ENCODE peak calls at places on chromosomes 13 and 19, in four cellular contexts. R is stimulated activated CD4-positive, alpha-beta T cell treated with anti-CD3 and anti-CD28 coated beads, Interleukin-1b, Interleukin-23, amount 100 ng/mL, for 1 hour; Z is NAMALWA; E is IMR-90. L is an unnamed sample.
A peak's percentile ranks its signal among the peaks of the same experiment; 100 is the strongest.

GRCh38 chr13:67438465-67438864 is 208.3 kb upstream of the PCDH9 start:
- DNase-seq in R (no peak), Z (no peak), E (no peak), L (no peak)

GRCh38 chr19:41886761-41887710 is 4.1 kb downstream of the ARHGEF1 start:
- DNase-seq in R (peak; percentile 34), Z (peak; percentile 69), E (no peak), L (peak; percentile 21)

GRCh38 chr13:22060187-22060586 is 389.3 kb downstream of the FGF9 start:
- DNase-seq in R (no peak), Z (no peak), E (no peak), L (no peak)

GRCh38 chr13:26585136-26585535 is 27.7 kb downstream of the WASF3 start:
- DNase-seq in R (no peak), Z (no peak), E (peak; percentile 73), L (no peak)

GRCh38 chr19:17118957-17119356 is 43.4 kb downstream of the MYO9B start:
- DNase-seq in R (no peak), Z (no peak), E (no peak), L (no peak)

GRCh38 chr19:47523473-47523872 is 8.6 kb upstream of the NAPA start:
- DNase-seq in R (no peak), Z (no peak), E (no peak), L (no peak)

GRCh38 chr19:35262101-35262761 is 6.5 kb upstream of the USF2 start:
- DNase-seq in R (no peak), Z (no peak), E (no peak), L (no peak)

GRCh38 chr13:33040116-33040515 is 23.9 kb downstream of the KL start:
- DNase-seq in R (no peak), Z (no peak), E (no peak), L (no peak)

GRCh38 chr19:55197531-55197930 is 11.8 kb downstream of the PTPRH start:
- DNase-seq in R (no peak), Z (peak; percentile 77), E (no peak), L (peak; percentile 26)

GRCh38 chr19:22619932-22620331 is 14.2 kb upstream of the ZNF492 start:
- DNase-seq in R (no peak), Z (no peak), E (no peak), L (no peak)

GRCh38 chr13:45658586-45659235 is 43.2 kb upstream of the ERICH6B start:
- DNase-seq in R (no peak), Z (no peak), E (peak; percentile 62), L (peak; percentile 96)